ENCODE peak calls at places on chromosomes 2 and 18, in six cellular contexts. R is mesenchymal stem cell, H is neuronal stem cell, V is IMR-90, N is H9, C is H1. M is an unnamed sample.

GRCh38 chr2:54120950-54121349 is 5.5 kb downstream of the ACYP2 start:
- DNase-seq in R (no peak), H (no peak), V (no peak), N (no peak), C (no peak), M (no peak)

GRCh38 chr2:181130686-181131085 is 150.3 kb downstream of the UBE2E3 start:
- DNase-seq in R (no peak), H (no peak), V (no peak), N (no peak), C (no peak), M (no peak)

GRCh38 chr2:30927561-30928075 is 120.4 kb upstream of the CAPN13 start:
- DNase-seq in R (no peak), H (no peak), V (no peak), N (no peak), C (no peak), M (no peak)

GRCh38 chr2:196887431-196887830 is 39.1 kb downstream of the PGAP1 start:
- DNase-seq in R (no peak), H (no peak), V (no peak), N (no peak), C (no peak), M (no peak)

GRCh38 chr2:45494275-45494977 is 116.6 kb downstream of the SRBD1 start:
- DNase-seq in R (peak; percentile 63), H (peak; percentile 54), V (peak; percentile 79), N (no peak), C (no peak), M (no peak)

GRCh38 chr2:142131016-142131714 is at the start of gene LRP1B:
- DNase-seq in R (peak; percentile 73), H (peak; percentile 32), V (peak; percentile 7), N (peak; percentile 53), C (peak; percentile 3), M (peak; percentile 2)

GRCh38 chr2:2326053-2326452 is 5.0 kb downstream of the MYT1L start:
- DNase-seq in R (no peak), H (no peak), V (no peak), N (no peak), C (no peak), M (no peak)

GRCh38 chr2:231013820-231014219 is 17.9 kb downstream of the SPATA3 start:
- DNase-seq in R (no peak), H (no peak), V (no peak), N (no peak), C (no peak), M (no peak)

GRCh38 chr2:204667990-204668389 is 122.7 kb downstream of the PARD3B start:
- DNase-seq in R (peak; percentile 6), H (no peak), V (no peak), N (no peak), C (no peak), M (no peak)
- H3K9me3 ChIP-seq in R (no peaks in the 10 kb centered on the region), H (no peaks in the 10 kb centered on the region), V (no peaks in the 10 kb centered on the region), N (no peaks in the 10 kb centered on the region), C (no peaks in the 10 kb centered on the region), M (no peaks in the 10 kb centered on the region)

GRCh38 chr2:175256806-175257585 is 75.5 kb upstream of the ATP5MC3 start:
- DNase-seq in R (no peak), H (no peak), V (no peak), N (no peak), C (no peak), M (peak; percentile 55)

GRCh38 chr2:175247159-175247558 is 65.6 kb upstream of the ATP5MC3 start:
- DNase-seq in R (no peak), H (no peak), V (no peak), N (no peak), C (no peak), M (no peak)

GRCh38 chr2:175253871-175254270 is 72.4 kb upstream of the ATP5MC3 start:
- DNase-seq in R (no peak), H (no peak), V (no peak), N (no peak), C (no peak), M (peak; percentile 2)

GRCh38 chr2:175251425-175252041 is 70.0 kb upstream of the ATP5MC3 start:
- DNase-seq in R (peak; percentile 48), H (peak; percentile 17), V (peak; percentile 40), N (no peak), C (no peak), M (peak; percentile 21)
- H3K4ac ChIP-seq in R (no peak overlapping the region), H (no peak overlapping the region), V (no peak overlapping the region), N (no peak overlapping the region), C (no peak overlapping the region), M (no peak overlapping the region)

DNA sequence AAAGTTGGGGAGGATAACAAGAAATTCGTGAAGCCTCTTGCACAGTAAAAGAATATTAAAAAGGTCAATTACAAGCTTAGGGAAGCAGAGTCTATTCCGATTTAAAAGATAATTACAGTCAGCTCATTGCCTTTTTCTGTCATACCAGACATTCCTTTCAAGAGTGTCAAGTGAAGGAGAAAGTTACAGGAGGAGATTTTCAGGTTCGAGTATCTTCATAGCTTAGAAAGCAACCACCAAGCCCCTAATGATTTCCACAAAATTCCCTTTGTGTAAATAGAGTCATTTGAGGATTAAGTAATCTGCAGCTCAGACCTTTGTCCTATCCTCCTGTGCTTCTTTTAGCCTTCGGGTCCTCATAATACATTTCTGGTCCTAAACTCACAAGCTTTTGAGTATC is 414.9 kb downstream of the CDH2 start:
- DNase-seq in R (no peak), H (no peak), V (no peak), N (no peak), C (no peak), M (peak; percentile 60)
- H4K91ac ChIP-seq in R (no peak overlapping the region), H (no peak overlapping the region), V (no peak overlapping the region), N (no peak overlapping the region), C (no peak overlapping the region), M (no peak overlapping the region)

GRCh38 chr2:80410346-80410745 is 105.8 kb upstream of the LRRTM1 start:
- DNase-seq in R (no peak), H (no peak), V (no peak), N (no peak), C (no peak), M (no peak)
- H3K9me3 ChIP-seq in R (peaks cover 10% of the 10 kb centered on the region), H (no peaks in the 10 kb centered on the region), V (no peaks in the 10 kb centered on the region), N (no peaks in the 10 kb centered on the region), C (no peaks in the 10 kb centered on the region), M (no peaks in the 10 kb centered on the region)

GRCh38 chr18:34661464-34662087 is 48.5 kb upstream of the DTNA start:
- DNase-seq in R (peak; percentile 68), H (peak; percentile 61), V (peak; percentile 51), N (peak; percentile 45), C (no peak), M (peak; percentile 70)

GRCh38 chr18:34658101-34658500 is 52.0 kb upstream of the DTNA start:
- DNase-seq in R (no peak), H (no peak), V (no peak), N (no peak), C (no peak), M (no peak)

GRCh38 chr18:34655131-34655530 is 55.0 kb upstream of the DTNA start:
- DNase-seq in R (no peak), H (no peak), V (no peak), N (no peak), C (no peak), M (no peak)

GRCh38 chr18:34660572-34660971 is 49.5 kb upstream of the DTNA start:
- DNase-seq in R (no peak), H (no peak), V (no peak), N (no peak), C (no peak), M (no peak)

GRCh38 chr18:34659579-34660517 is 50.2 kb upstream of the DTNA start:
- DNase-seq in R (peak; percentile 97), H (peak; percentile 57), V (peak; percentile 97), N (peak; percentile 85), C (peak; percentile 82), M (peak; percentile 80)
- H3K4ac ChIP-seq in R (no peak overlapping the region), H (no peak overlapping the region), V (peak overlapping the region; percentile 94), N (no peak overlapping the region), C (no peak overlapping the region), M (no peak overlapping the region)

GRCh38 chr2:27097341-27097740 is 10.8 kb downstream of the KHK start:
- DNase-seq in R (no peak), H (no peak), V (no peak), N (no peak), C (no peak), M (no peak)

GRCh38 chr2:27095427-27095744 is 8.8 kb downstream of the KHK start:
- DNase-seq in R (no peak), H (no peak), V (no peak), N (no peak), C (no peak), M (no peak)

GRCh38 chr2:27094353-27094984 is 7.9 kb downstream of the KHK start:
- DNase-seq in R (no peak), H (no peak), V (no peak), N (no peak), C (no peak), M (no peak)

GRCh38 chr2:27096748-27097297 is 10.3 kb downstream of the KHK start:
- DNase-seq in R (no peak), H (no peak), V (no peak), N (no peak), C (no peak), M (no peak)

DNA sequence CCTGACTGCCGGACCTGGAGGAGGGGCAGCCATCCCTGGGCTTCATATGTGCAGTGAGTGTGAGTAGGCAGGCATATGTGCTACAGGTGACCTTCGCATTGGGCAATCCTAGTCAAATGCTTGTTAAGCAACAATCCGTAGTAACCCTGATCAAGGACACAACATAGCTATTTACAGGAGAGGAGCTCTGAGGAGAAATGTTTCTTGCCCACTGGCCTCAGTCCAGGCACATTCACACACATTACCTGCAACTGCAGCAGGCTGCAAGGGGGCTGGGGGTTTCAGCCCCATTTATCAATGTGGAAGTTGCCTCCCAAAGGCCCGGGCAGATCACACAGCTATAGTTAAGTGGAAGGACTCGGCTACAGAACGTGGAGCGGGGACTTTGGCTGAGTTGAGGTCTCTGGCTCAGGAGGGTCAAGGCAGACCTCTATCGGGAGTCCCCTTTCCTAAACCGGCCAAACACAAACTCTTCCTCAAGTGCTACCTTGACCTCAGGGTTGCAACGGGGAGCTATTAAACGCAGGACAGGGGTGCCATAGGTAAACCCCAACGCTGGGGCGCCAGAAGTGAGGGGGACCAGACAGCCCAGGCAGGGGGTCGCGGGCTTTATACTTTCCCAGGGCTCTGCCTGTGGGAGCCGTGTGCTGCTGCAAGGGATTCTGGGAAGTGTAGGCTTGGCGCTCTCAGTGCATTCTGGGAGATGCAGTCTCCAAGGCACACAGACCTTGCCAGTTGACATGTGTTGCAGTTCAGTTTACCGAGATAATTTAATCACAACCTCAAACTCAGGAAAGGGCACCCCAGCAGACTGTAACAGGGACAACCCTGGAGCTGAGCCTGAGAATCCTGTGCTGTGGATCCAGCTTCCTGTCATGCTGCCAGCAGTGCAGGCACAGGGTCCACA is 9.4 kb downstream of the KHK start:
- DNase-seq in R (peak; percentile 59), H (no peak), V (peak; percentile 57), N (peak; percentile 76), C (no peak), M (peak; percentile 70)
- H4K91ac ChIP-seq in R (peak overlapping the region; percentile 41), H (no peak overlapping the region), V (no peak overlapping the region), N (no peak overlapping the region), C (no peak overlapping the region), M (peak overlapping the region; percentile 31)

DNA sequence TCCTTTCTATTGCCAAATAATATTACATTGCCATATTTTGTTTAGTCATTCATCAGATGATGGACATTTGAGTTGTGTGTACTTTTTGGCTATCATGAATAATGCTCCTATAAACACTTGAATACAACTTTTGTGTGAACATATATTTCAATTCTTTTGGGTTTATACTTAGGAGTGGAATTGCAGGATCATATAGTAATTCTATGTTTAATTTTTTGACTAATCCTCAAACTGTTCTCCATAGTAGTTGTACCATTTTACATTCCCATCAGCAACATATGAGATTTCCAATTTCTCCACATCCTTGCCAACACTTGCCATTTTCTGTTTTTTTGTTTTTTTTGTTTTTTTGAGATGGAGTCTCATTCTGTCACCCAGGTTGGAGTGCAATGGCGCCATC is 87.2 kb downstream of the B3GNT2 start:
- DNase-seq in R (no peak), H (no peak), V (no peak), N (no peak), C (no peak), M (no peak)
- H3K9me3 ChIP-seq in R (peaks cover 33% of the 10 kb centered on the region), H (peaks cover 5% of the 10 kb centered on the region), V (peaks cover 9% of the 10 kb centered on the region), N (peaks cover 21% of the 10 kb centered on the region), C (peaks cover 31% of the 10 kb centered on the region), M (peaks cover 3% of the 10 kb centered on the region)